ENCODE peak calls at places on chromosomes 2 and 18, in seven cellular contexts. R is colonic mucosa, K is tibial artery, I is sigmoid colon, C is left ventricle myocardium inferior, P is cardiac muscle cell, D is aorta. V is an unnamed sample.

GRCh38 chr2:131801210-131801744 is 273.6 kb downstream of the CCDC74A start:
- DNase-seq in R (no peak), K (no peak), I (no peak), C (no peak), P (no peak), D (no peak), V (no peak)

GRCh38 chr2:202624133-202624532 is 10.6 kb upstream of the FAM117B start:
- DNase-seq in R (no peak), K (no peak), I (no peak), C (no peak), P (no peak), D (no peak), V (no peak)

GRCh38 chr2:72135921-72136320 is 11.7 kb downstream of the CYP26B1 start:
- DNase-seq in R (no peak), K (peak; percentile 48), I (peak; percentile 37), C (peak; percentile 9), P (no peak), D (peak; percentile 26), V (no peak)

GRCh38 chr2:64273524-64274398 is 129.5 kb upstream of the PELI1 start:
- DNase-seq in R (peak; percentile 77), K (peak; percentile 75), I (peak; percentile 83), C (peak; percentile 36), P (peak; percentile 83), D (peak; percentile 55), V (peak; percentile 50)

GRCh38 chr18:433297-433696 is 67.2 kb downstream of the COLEC12 start:
- DNase-seq in R (no peak), K (no peak), I (no peak), C (no peak), P (no peak), D (no peak), V (no peak)

GRCh38 chr2:46815121-46815802 is 100.3 kb downstream of the MCFD2 start:
- DNase-seq in R (peak; percentile 19), K (peak; percentile 65), I (no peak), C (no peak), P (no peak), D (no peak), V (no peak)

GRCh38 chr2:38016177-38016576 is 59.8 kb downstream of the CYP1B1 start:
- DNase-seq in R (no peak), K (no peak), I (no peak), C (no peak), P (no peak), D (no peak), V (no peak)

GRCh38 chr2:105239924-105240323 is 1.6 kb upstream of the GPR45 start:
- DNase-seq in R (no peak), K (no peak), I (no peak), C (no peak), P (peak; percentile 89), D (no peak), V (no peak)

GRCh38 chr2:160062283-160063005 is at the start of gene PLA2R1:
- DNase-seq in R (peak; percentile 79), K (peak; percentile 84), I (peak; percentile 82), C (peak; percentile 52), P (peak; percentile 59), D (peak; percentile 77), V (peak; percentile 58)

GRCh38 chr2:116489292-116489691 is 1325.2 kb upstream of the DDX18 start:
- DNase-seq in R (no peak), K (no peak), I (no peak), C (no peak), P (no peak), D (no peak), V (no peak)

GRCh38 chr2:116489944-116490343 is 1324.5 kb upstream of the DDX18 start:
- DNase-seq in R (no peak), K (no peak), I (no peak), C (no peak), P (peak; percentile 63), D (no peak), V (no peak)

GRCh38 chr2:116490511-116491145 is 1323.9 kb upstream of the DDX18 start:
- DNase-seq in R (no peak), K (no peak), I (no peak), C (no peak), P (peak; percentile 67), D (no peak), V (no peak)

GRCh38 chr2:116487336-116487735 is 1327.2 kb upstream of the DDX18 start:
- DNase-seq in R (no peak), K (no peak), I (no peak), C (no peak), P (no peak), D (no peak), V (no peak)

DNA sequence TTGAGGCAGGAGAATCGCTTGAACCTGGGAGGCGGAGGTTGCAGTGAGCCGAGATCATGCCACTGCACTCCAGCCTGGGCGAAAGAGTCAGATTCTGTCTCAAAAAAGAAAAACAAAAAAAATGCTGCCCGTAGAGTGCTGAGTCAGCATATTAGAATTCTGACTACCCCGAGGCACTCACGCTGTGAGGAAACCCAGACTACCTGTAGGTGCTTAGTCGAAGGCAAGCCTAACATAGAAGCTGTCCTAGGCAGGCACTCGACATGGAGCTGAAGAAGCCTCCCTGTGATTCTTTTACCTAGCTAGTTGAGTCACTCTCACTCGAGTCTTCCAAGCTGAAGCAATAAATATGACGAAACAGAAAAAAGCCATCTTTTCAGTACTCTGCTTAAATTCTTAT is 1323.2 kb upstream of the DDX18 start:
- DNase-seq in R (no peak), K (no peak), I (no peak), C (no peak), P (peak; percentile 34), D (no peak), V (no peak)
- H3K9me3 ChIP-seq in R (no peaks in the 10 kb centered on the region), K (no peaks in the 10 kb centered on the region), I (peaks cover 5% of the 10 kb centered on the region), C (peaks cover 26% of the 10 kb centered on the region), P (no peaks in the 10 kb centered on the region), D (no peaks in the 10 kb centered on the region), V (peaks cover 5% of the 10 kb centered on the region)

DNA sequence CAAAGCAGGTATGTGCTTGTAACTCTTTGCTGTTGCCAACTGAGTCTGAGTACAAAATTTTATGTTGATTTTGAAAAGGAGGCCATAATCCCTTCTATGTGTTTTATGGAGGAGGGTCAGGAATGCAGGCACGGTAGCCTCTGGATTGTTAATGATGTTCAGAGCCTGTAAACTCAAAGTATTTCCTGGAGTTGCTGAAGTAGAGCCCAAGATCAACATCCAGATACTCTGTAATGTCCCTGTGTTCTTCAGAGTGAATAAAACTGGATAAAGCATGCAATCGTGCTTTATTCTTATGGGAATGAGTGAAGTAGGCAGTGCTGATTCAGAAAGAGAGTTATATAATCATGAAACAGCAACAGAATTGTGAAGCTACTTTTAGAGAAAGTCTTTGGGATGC is 61.8 kb upstream of the CHRNA1 start:
- DNase-seq in R (no peak), K (no peak), I (no peak), C (no peak), P (no peak), D (no peak), V (no peak)
- H3K27ac ChIP-seq in R (no peak overlapping the region), K (no peak overlapping the region), I (no peak overlapping the region), C (peak overlapping the region; percentile 71), P (peak overlapping the region; percentile 94), D (no peak overlapping the region), V (no peak overlapping the region)

DNA sequence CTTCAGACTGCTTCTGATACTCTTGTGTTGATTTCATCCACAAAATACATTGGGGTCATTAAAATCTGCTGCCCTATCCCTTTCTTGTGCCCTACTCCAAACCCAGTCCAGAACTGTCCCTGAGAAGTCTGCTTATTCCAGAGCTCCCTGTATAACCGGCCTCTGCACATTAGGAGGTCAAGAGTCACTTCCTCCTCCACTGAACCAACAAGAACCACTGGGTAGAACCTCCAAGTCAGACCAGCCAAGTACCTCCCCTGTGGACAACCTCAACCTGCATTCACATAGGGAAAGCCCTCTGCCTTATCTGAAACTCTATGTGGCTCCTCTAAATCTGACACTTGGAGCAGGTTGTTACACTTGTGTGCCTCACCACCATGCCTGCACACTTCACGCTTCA is 22.1 kb downstream of the KDSR start:
- DNase-seq in R (no peak), K (no peak), I (no peak), C (no peak), P (no peak), D (no peak), V (no peak)
- H3K36me3 ChIP-seq in R (no peaks in the 10 kb centered on the region), K (peaks cover 97% of the 10 kb centered on the region), I (peaks cover 85% of the 10 kb centered on the region), C (peaks cover 93% of the 10 kb centered on the region), P (peaks cover 32% of the 10 kb centered on the region), D (peaks cover 4% of the 10 kb centered on the region), V (peaks cover 40% of the 10 kb centered on the region)

DNA sequence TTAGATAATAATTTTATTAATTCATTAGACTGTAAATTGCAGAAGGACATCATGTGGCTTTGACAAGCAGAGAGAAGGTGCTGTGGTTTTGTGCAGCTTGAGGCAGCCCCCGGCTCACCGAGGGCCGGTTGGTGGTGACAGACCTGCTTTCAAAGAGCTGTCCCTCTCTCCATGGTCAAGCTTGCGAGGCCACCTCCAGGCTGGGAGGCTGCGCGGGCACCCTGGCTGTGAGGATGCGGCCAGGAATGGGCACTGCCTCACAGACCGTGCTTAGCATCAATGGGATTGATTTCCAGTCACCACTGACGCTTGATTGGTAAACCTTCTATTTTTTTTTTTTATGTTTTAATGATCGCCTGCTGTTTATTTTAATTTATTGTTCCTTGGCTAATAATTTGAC is 690.9 kb downstream of the GALR1 start:
- DNase-seq in R (no peak), K (no peak), I (no peak), C (no peak), P (no peak), D (no peak), V (no peak)
- H3K9me3 ChIP-seq in R (no peaks in the 10 kb centered on the region), K (no peaks in the 10 kb centered on the region), I (no peaks in the 10 kb centered on the region), C (peaks cover 10% of the 10 kb centered on the region), P (no peaks in the 10 kb centered on the region), D (peaks cover 1% of the 10 kb centered on the region), V (no peaks in the 10 kb centered on the region)

DNA sequence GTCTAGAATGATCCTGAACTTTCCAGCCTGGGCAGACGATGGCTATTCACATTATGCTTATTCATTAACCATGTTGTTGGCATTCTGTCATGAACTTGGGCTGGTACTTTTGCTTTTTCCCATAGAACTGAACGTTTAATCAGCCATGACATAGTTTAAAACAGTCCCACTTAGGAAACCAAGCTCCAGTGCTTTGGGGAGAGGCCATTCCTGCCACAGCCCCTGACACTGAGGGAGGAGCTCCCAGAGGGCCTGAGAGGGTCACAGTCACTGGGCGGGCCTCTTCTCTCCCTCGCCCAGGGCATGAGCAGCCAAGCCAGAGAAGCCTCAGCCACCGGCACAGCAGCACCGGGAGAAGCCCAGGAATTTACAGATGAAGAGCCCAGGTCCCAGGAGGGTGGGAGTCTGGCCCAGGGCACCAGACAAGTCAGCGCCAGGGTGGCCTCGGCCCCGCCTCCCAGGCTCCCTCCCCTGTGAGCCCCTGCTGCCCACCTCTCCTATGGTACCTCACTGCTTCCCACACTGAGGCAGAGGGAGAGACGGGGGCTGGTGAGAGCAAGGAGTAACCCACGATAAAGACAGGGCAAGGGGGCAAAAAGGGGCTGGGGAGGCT is 33.6 kb downstream of the MAL start:
- DNase-seq in R (no peak), K (peak; percentile 60), I (peak; percentile 59), C (no peak), P (no peak), D (no peak), V (no peak)
- H3K27ac ChIP-seq in R (no peak overlapping the region), K (no peak overlapping the region), I (no peak overlapping the region), C (no peak overlapping the region), P (no peak overlapping the region), D (no peak overlapping the region), V (no peak overlapping the region)

GRCh38 chr18:77087391-77088141 is 45.0 kb downstream of the MBP start:
- DNase-seq in R (peak; percentile 59), K (peak; percentile 82), I (peak; percentile 84), C (peak; percentile 61), P (peak; percentile 71), D (peak; percentile 72), V (peak; percentile 61)
- H3K36me3 ChIP-seq in R (no peaks in the 10 kb centered on the region), K (no peaks in the 10 kb centered on the region), I (no peaks in the 10 kb centered on the region), C (no peaks in the 10 kb centered on the region), P (no peaks in the 10 kb centered on the region), D (no peaks in the 10 kb centered on the region), V (no peaks in the 10 kb centered on the region)

GRCh38 chr2:12890481-12890980 is 173.8 kb downstream of the TRIB2 start:
- DNase-seq in R (no peak), K (no peak), I (no peak), C (no peak), P (no peak), D (no peak), V (no peak)
- H3K9me3 ChIP-seq in R (no peaks in the 10 kb centered on the region), K (peaks cover 20% of the 10 kb centered on the region), I (peaks cover 3% of the 10 kb centered on the region), C (peaks cover 37% of the 10 kb centered on the region), P (no peaks in the 10 kb centered on the region), D (peaks cover 4% of the 10 kb centered on the region), V (no peaks in the 10 kb centered on the region)